ENCODE peak calls at places on chromosomes 13 and 19, in four cellular contexts. Y, M, F and L are unnamed samples.
A peak's percentile ranks its signal among the peaks of the same experiment; 100 is the strongest.

GRCh38 chr13:97978661-97979450 is 25.4 kb downstream of the IPO5 start:
- ATAC-seq in Y (no peak), M (no peak), F (no peak), L (no peak)

GRCh38 chr19:35887197-35887596 is 13.1 kb downstream of the NFKBID start:
- ATAC-seq in M (no peak), F (no peak), Y (no peak), L (no peak)

GRCh38 chr19:11254662-11255061 is 7.7 kb downstream of the DOCK6 start:
- ATAC-seq in F (no peak), M (no peak), Y (no peak), L (no peak)

GRCh38 chr19:6736917-6737283 is 480 bp downstream of the GPR108 start:
- ATAC-seq in F (no peak), Y (no peak), M (no peak), L (no peak)

GRCh38 chr13:112453207-112453829 is 77.2 kb downstream of the SPACA7 start:
- ATAC-seq in M (no peak), F (no peak), Y (no peak), L (no peak)

GRCh38 chr19:6039541-6040225 is 61.7 kb upstream of the RANBP3 start:
- ATAC-seq in F (no peak), Y (peak; percentile 27), M (peak; percentile 21), L (no peak)

GRCh38 chr19:47156861-47157454 is 26.3 kb downstream of the SAE1 start:
- ATAC-seq in M (peak; percentile 36), F (no peak), Y (peak; percentile 38), L (no peak)

GRCh38 chr13:109858319-109858718 is 71.9 kb upstream of the IRS2 start:
- ATAC-seq in F (no peak), M (no peak), Y (no peak), L (no peak)

GRCh38 chr13:94620286-94620896 is 18.7 kb downstream of the GPR180 start:
- ATAC-seq in Y (no peak), M (no peak), F (no peak), L (no peak)